ENCODE peak calls at places on chromosomes 7 and 10, in five cellular contexts. One of them, this sample, is unnamed.
A peak's percentile ranks its signal among the peaks of the same experiment; 100 is the strongest.

GRCh38 chr7:80634505-80634904 is 3.9 kb upstream of the CD36 start:
- DNase-seq in tibial artery: no peak
- DNase-seq in fibroblast of mammary gland: peak; percentile 94
- DNase-seq in SK-N-SH: no peak
- DNase-seq in upper lobe of right lung: no peak
- DNase-seq in this sample: no peak

GRCh38 chr10:131901181-131901829 is 497 bp downstream of the PPP2R2D start:
- DNase-seq in tibial artery: peak; percentile 72
- DNase-seq in fibroblast of mammary gland: peak; percentile 10
- DNase-seq in SK-N-SH: peak; percentile 71
- DNase-seq in upper lobe of right lung: peak; percentile 87
- DNase-seq in this sample: peak; percentile 87

GRCh38 chr10:130062201-130062600 is 48.4 kb downstream of the C10orf143 start:
- DNase-seq in tibial artery: peak; percentile 10
- DNase-seq in fibroblast of mammary gland: no peak
- DNase-seq in SK-N-SH: no peak
- DNase-seq in upper lobe of right lung: no peak
- DNase-seq in this sample: no peak

GRCh38 chr7:50783801-50784507 is 1.3 kb upstream of the GRB10 start:
- DNase-seq in tibial artery: no peak
- DNase-seq in fibroblast of mammary gland: no peak
- DNase-seq in SK-N-SH: no peak
- DNase-seq in upper lobe of right lung: no peak
- DNase-seq in this sample: no peak

GRCh38 chr10:60224129-60224705 is 165.5 kb downstream of the ANK3 start:
- DNase-seq in tibial artery: no peak
- DNase-seq in fibroblast of mammary gland: no peak
- DNase-seq in SK-N-SH: peak; percentile 56
- DNase-seq in upper lobe of right lung: no peak
- DNase-seq in this sample: no peak

GRCh38 chr10:48505394-48506112 is 99.3 kb downstream of the ARHGAP22 start:
- DNase-seq in tibial artery: peak; percentile 48
- DNase-seq in fibroblast of mammary gland: no peak
- DNase-seq in SK-N-SH: no peak
- DNase-seq in upper lobe of right lung: no peak
- DNase-seq in this sample: no peak

GRCh38 chr7:106471021-106471420 is 186.2 kb upstream of the NAMPT start:
- DNase-seq in tibial artery: no peak
- DNase-seq in fibroblast of mammary gland: no peak
- DNase-seq in SK-N-SH: no peak
- DNase-seq in upper lobe of right lung: no peak
- DNase-seq in this sample: no peak

GRCh38 chr10:13787015-13787421 is 200.3 kb downstream of the PRPF18 start:
- DNase-seq in tibial artery: peak; percentile 69
- DNase-seq in fibroblast of mammary gland: no peak
- DNase-seq in SK-N-SH: no peak
- DNase-seq in upper lobe of right lung: no peak
- DNase-seq in this sample: no peak

GRCh38 chr10:97024181-97025073 is 161.3 kb downstream of the SLIT1 start:
- DNase-seq in tibial artery: peak; percentile 57
- DNase-seq in fibroblast of mammary gland: peak; percentile 56
- DNase-seq in SK-N-SH: no peak
- DNase-seq in upper lobe of right lung: no peak
- DNase-seq in this sample: peak; percentile 38

GRCh38 chr7:71682841-71683341 is 550.9 kb downstream of the GALNT17 start:
- DNase-seq in tibial artery: no peak
- DNase-seq in fibroblast of mammary gland: no peak
- DNase-seq in SK-N-SH: no peak
- DNase-seq in upper lobe of right lung: no peak
- DNase-seq in this sample: no peak

GRCh38 chr10:28559661-28560060 is 26.7 kb downstream of the WAC start:
- DNase-seq in tibial artery: no peak
- DNase-seq in fibroblast of mammary gland: peak; percentile 12
- DNase-seq in SK-N-SH: no peak
- DNase-seq in upper lobe of right lung: no peak
- DNase-seq in this sample: no peak

GRCh38 chr10:126461289-126461688 is 73.0 kb upstream of the ADAM12 start:
- DNase-seq in tibial artery: no peak
- DNase-seq in fibroblast of mammary gland: no peak
- DNase-seq in SK-N-SH: no peak
- DNase-seq in upper lobe of right lung: no peak
- DNase-seq in this sample: no peak

GRCh38 chr10:19498348-19499290 is 317.6 kb upstream of the PLXDC2 start:
- DNase-seq in tibial artery: no peak
- DNase-seq in fibroblast of mammary gland: peak; percentile 26
- DNase-seq in SK-N-SH: no peak
- DNase-seq in upper lobe of right lung: no peak
- DNase-seq in this sample: no peak

GRCh38 chr10:16519250-16519907 is 2.3 kb downstream of the C1QL3 start:
- DNase-seq in tibial artery: no peak
- DNase-seq in fibroblast of mammary gland: no peak
- DNase-seq in SK-N-SH: no peak
- DNase-seq in upper lobe of right lung: no peak
- DNase-seq in this sample: no peak

GRCh38 chr10:15719062-15719898 is 442 bp downstream of the ITGA8 start:
- DNase-seq in tibial artery: no peak
- DNase-seq in fibroblast of mammary gland: no peak
- DNase-seq in SK-N-SH: peak; percentile 55
- DNase-seq in upper lobe of right lung: no peak
- DNase-seq in this sample: no peak

GRCh38 chr10:110006358-110007170 is 1.2 kb upstream of the ADD3 start:
- DNase-seq in tibial artery: peak; percentile 81
- DNase-seq in fibroblast of mammary gland: peak; percentile 87
- DNase-seq in SK-N-SH: peak; percentile 16
- DNase-seq in upper lobe of right lung: no peak
- DNase-seq in this sample: no peak

GRCh38 chr10:132273966-132274365 is 33.8 kb downstream of the STK32C start:
- DNase-seq in tibial artery: no peak
- DNase-seq in fibroblast of mammary gland: no peak
- DNase-seq in SK-N-SH: no peak
- DNase-seq in upper lobe of right lung: no peak
- DNase-seq in this sample: peak; percentile 56

GRCh38 chr10:133042061-133042460 is 45.7 kb upstream of the ADGRA1 start:
- DNase-seq in tibial artery: no peak
- DNase-seq in fibroblast of mammary gland: no peak
- DNase-seq in SK-N-SH: no peak
- DNase-seq in upper lobe of right lung: no peak
- DNase-seq in this sample: no peak

GRCh38 chr10:43372751-43373445 is 1.5 kb downstream of the FXYD4 start:
- DNase-seq in tibial artery: no peak
- DNase-seq in fibroblast of mammary gland: no peak
- DNase-seq in SK-N-SH: peak; percentile 21
- DNase-seq in upper lobe of right lung: no peak
- DNase-seq in this sample: peak; percentile 27

GRCh38 chr10:48446785-48447184 is 140.3 kb downstream of the MAPK8 start:
- DNase-seq in tibial artery: peak; percentile 57
- DNase-seq in fibroblast of mammary gland: no peak
- DNase-seq in SK-N-SH: no peak
- DNase-seq in upper lobe of right lung: peak; percentile 68
- DNase-seq in this sample: no peak

GRCh38 chr7:126790763-126791162 is 462.0 kb downstream of the GRM8 start:
- DNase-seq in tibial artery: no peak
- DNase-seq in fibroblast of mammary gland: no peak
- DNase-seq in SK-N-SH: no peak
- DNase-seq in upper lobe of right lung: no peak
- DNase-seq in this sample: no peak
- TF ChIP-seq CTCF in tibial artery: no peak
- TF ChIP-seq CTCF in fibroblast of mammary gland: no peak
- TF ChIP-seq CTCF in SK-N-SH: peak; percentile 35
- TF ChIP-seq CTCF in upper lobe of right lung: no peak
- TF ChIP-seq CTCF in this sample: peak; percentile 38

GRCh38 chr7:139559364-139560105 is 36.0 kb downstream of the CLEC2L start:
- DNase-seq in tibial artery: no peak
- DNase-seq in fibroblast of mammary gland: no peak
- DNase-seq in SK-N-SH: no peak
- DNase-seq in upper lobe of right lung: peak; percentile 53
- DNase-seq in this sample: no peak
- TF ChIP-seq CTCF in tibial artery: no peak
- TF ChIP-seq CTCF in fibroblast of mammary gland: no peak
- TF ChIP-seq CTCF in SK-N-SH: no peak
- TF ChIP-seq CTCF in upper lobe of right lung: no peak
- TF ChIP-seq CTCF in this sample: no peak

DNA sequence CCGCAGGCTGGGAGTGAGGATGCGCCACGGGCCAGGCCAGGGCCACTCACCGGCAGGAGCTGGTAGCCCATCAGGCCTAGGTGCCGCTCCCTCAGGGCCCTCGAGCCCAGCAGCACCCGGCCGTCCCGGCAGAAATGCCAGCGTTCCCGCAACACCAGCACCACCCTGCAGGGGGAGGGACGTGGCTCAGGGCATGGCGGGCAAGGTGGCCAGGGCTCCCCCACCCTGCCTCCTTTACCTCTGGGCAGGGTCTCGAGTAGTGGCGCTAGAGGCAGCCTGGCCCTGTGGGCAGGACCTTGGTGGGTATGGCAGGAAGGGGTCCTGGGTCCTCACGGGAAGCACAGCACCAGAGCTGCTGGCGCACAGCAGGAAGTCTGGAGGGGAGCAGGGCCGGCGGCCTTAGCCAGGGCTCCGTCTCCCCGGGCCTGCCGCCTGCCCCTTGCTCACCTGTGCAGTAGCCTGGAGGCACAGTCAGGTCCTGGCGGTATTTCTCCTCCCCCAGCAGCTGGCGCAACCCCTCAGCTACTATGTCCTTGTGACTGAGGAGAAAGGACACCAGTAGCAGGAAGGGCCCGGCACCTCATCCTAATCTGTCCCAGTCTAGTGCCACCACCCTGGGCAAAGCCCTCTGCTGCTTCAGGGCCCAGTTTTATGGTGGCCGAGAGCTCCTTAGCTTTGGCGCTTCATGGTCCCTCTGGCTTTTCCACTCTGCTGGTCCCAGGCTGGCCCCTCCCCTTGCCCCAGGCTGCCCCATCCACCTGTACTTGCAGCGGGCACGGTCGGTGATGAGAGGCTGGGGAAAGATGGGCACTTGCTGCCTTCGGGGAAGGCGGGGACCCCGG is 3.5 kb downstream of the FASTK start:
- DNase-seq in tibial artery: no peak
- DNase-seq in fibroblast of mammary gland: no peak
- DNase-seq in SK-N-SH: peak; percentile 85
- DNase-seq in upper lobe of right lung: peak; percentile 65
- DNase-seq in this sample: no peak
- TF ChIP-seq CTCF in tibial artery: no peak
- TF ChIP-seq CTCF in fibroblast of mammary gland: peak; percentile 31
- TF ChIP-seq CTCF in SK-N-SH: peak; percentile 57
- TF ChIP-seq CTCF in upper lobe of right lung: no peak
- TF ChIP-seq CTCF in this sample: peak; percentile 66

GRCh38 chr10:88835095-88835909 is 16.3 kb downstream of the ANKRD22 start:
- DNase-seq in tibial artery: peak; percentile 90
- DNase-seq in fibroblast of mammary gland: peak; percentile 87
- DNase-seq in SK-N-SH: peak; percentile 64
- DNase-seq in upper lobe of right lung: peak; percentile 89
- DNase-seq in this sample: no peak
- TF ChIP-seq CTCF in tibial artery: peak; percentile 81
- TF ChIP-seq CTCF in fibroblast of mammary gland: peak; percentile 92
- TF ChIP-seq CTCF in SK-N-SH: peak; percentile 94
- TF ChIP-seq CTCF in upper lobe of right lung: peak; percentile 89
- TF ChIP-seq CTCF in this sample: peak; percentile 97

DNA sequence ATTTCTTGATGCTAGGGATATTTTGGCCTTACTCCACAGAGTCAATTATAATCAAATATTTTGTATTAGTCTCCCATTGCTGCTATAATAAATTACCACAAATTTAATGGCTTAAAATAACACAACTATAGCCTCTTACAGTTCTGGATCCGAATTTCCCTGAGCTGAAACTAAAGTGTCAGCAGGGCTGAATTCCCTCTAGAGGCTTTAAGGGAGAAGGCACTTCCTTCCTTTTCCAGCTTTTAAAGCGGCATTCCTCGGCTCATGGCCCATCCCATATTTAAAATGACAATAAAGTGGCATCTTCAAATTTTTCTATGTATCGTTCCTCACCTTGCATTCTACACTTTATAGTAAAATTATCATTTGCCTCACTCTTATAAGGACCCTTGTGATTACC is 421.4 kb upstream of the ZWINT start:
- DNase-seq in tibial artery: no peak
- DNase-seq in fibroblast of mammary gland: no peak
- DNase-seq in SK-N-SH: no peak
- DNase-seq in upper lobe of right lung: no peak
- DNase-seq in this sample: no peak
- TF ChIP-seq CTCF in tibial artery: no peak
- TF ChIP-seq CTCF in fibroblast of mammary gland: no peak
- TF ChIP-seq CTCF in SK-N-SH: no peak
- TF ChIP-seq CTCF in upper lobe of right lung: no peak
- TF ChIP-seq CTCF in this sample: no peak

DNA sequence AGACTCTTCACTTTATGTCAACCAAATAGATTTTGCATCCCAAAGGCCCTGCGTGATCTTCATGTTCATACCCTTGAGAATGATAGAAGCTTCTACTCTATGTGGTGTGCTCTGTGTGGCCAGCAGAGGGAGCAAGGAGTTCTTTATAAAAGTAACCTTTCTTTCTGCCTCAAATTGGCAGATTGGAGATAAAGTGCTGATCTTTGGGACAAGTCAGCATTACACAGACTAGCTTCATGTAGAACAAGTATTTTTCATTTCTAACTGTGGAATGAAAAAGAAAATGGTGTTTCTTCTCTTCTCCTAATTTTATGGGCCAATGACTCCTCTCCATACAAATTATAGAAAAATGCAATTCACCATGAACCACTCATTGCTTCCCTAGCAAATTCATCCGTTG is 1214.1 kb downstream of the SORCS1 start:
- DNase-seq in tibial artery: no peak
- DNase-seq in fibroblast of mammary gland: peak; percentile 51
- DNase-seq in SK-N-SH: peak; percentile 32
- DNase-seq in upper lobe of right lung: no peak
- DNase-seq in this sample: no peak
- TF ChIP-seq CTCF in tibial artery: peak; percentile 48
- TF ChIP-seq CTCF in fibroblast of mammary gland: peak; percentile 70
- TF ChIP-seq CTCF in SK-N-SH: peak; percentile 70
- TF ChIP-seq CTCF in upper lobe of right lung: peak; percentile 76
- TF ChIP-seq CTCF in this sample: peak; percentile 90

GRCh38 chr7:115634633-115635032 is 395.9 kb downstream of the TFEC start:
- DNase-seq in tibial artery: no peak
- DNase-seq in fibroblast of mammary gland: no peak
- DNase-seq in SK-N-SH: no peak
- DNase-seq in upper lobe of right lung: no peak
- DNase-seq in this sample: no peak

GRCh38 chr7:115632636-115633035 is 397.9 kb downstream of the TFEC start:
- DNase-seq in tibial artery: no peak
- DNase-seq in fibroblast of mammary gland: no peak
- DNase-seq in SK-N-SH: no peak
- DNase-seq in upper lobe of right lung: no peak
- DNase-seq in this sample: no peak

GRCh38 chr7:115630049-115630448 is 400.5 kb downstream of the TFEC start:
- DNase-seq in tibial artery: no peak
- DNase-seq in fibroblast of mammary gland: no peak
- DNase-seq in SK-N-SH: no peak
- DNase-seq in upper lobe of right lung: no peak
- DNase-seq in this sample: no peak

GRCh38 chr7:115635367-115635766 is 395.2 kb downstream of the TFEC start:
- DNase-seq in tibial artery: no peak
- DNase-seq in fibroblast of mammary gland: peak; percentile 18
- DNase-seq in SK-N-SH: no peak
- DNase-seq in upper lobe of right lung: no peak
- DNase-seq in this sample: no peak

GRCh38 chr7:115631782-115632181 is 398.8 kb downstream of the TFEC start:
- DNase-seq in tibial artery: no peak
- DNase-seq in fibroblast of mammary gland: peak; percentile 38
- DNase-seq in SK-N-SH: no peak
- DNase-seq in upper lobe of right lung: no peak
- DNase-seq in this sample: no peak
- TF ChIP-seq CTCF in tibial artery: no peak
- TF ChIP-seq CTCF in fibroblast of mammary gland: no peak
- TF ChIP-seq CTCF in SK-N-SH: no peak
- TF ChIP-seq CTCF in upper lobe of right lung: no peak
- TF ChIP-seq CTCF in this sample: no peak

This sample was measured in chondrocyte.